ENCODE peak calls at places on chromosomes 2 and 18, in four cellular contexts. One of them, this sample, is unnamed.

GRCh38 chr2:71935291-71935848 is 212.3 kb downstream of the CYP26B1 start:
- DNase-seq in IMR-90: no peak
- DNase-seq in K562: peak; percentile 3
- DNase-seq in GM12878: no peak
- DNase-seq in this sample: peak; percentile 23

GRCh38 chr18:59705145-59705544 is 7.9 kb upstream of the CCBE1 start:
- DNase-seq in IMR-90: peak; percentile 53
- DNase-seq in K562: no peak
- DNase-seq in GM12878: no peak
- DNase-seq in this sample: no peak

GRCh38 chr2:240719676-240720545 is 28.2 kb downstream of the AQP12A start:
- DNase-seq in IMR-90: no peak
- DNase-seq in K562: no peak
- DNase-seq in GM12878: no peak
- DNase-seq in this sample: no peak

GRCh38 chr2:3113769-3114168 is 263.8 kb downstream of the EIPR1 start:
- DNase-seq in IMR-90: no peak
- DNase-seq in K562: no peak
- DNase-seq in GM12878: no peak
- DNase-seq in this sample: no peak

GRCh38 chr18:10010611-10011015 is 96.8 kb downstream of the VAPA start:
- DNase-seq in IMR-90: peak; percentile 92
- DNase-seq in K562: no peak
- DNase-seq in GM12878: no peak
- DNase-seq in this sample: no peak

GRCh38 chr2:223549215-223549614 is 52.9 kb downstream of the SCG2 start:
- DNase-seq in IMR-90: peak; percentile 95
- DNase-seq in K562: no peak
- DNase-seq in GM12878: no peak
- DNase-seq in this sample: no peak

GRCh38 chr18:26091047-26091630 is 726 bp upstream of the SS18 start:
- DNase-seq in IMR-90: no peak
- DNase-seq in K562: peak; percentile 52
- DNase-seq in GM12878: peak; percentile 51
- DNase-seq in this sample: no peak

GRCh38 chr2:102144128-102144527 is 1.6 kb downstream of the IL1R1 start:
- DNase-seq in IMR-90: no peak
- DNase-seq in K562: no peak
- DNase-seq in GM12878: no peak
- DNase-seq in this sample: no peak

GRCh38 chr2:224584768-224585204 is 377 bp downstream of the CUL3 start:
- DNase-seq in IMR-90: no peak
- DNase-seq in K562: peak; percentile 40
- DNase-seq in GM12878: no peak
- DNase-seq in this sample: no peak

DNA sequence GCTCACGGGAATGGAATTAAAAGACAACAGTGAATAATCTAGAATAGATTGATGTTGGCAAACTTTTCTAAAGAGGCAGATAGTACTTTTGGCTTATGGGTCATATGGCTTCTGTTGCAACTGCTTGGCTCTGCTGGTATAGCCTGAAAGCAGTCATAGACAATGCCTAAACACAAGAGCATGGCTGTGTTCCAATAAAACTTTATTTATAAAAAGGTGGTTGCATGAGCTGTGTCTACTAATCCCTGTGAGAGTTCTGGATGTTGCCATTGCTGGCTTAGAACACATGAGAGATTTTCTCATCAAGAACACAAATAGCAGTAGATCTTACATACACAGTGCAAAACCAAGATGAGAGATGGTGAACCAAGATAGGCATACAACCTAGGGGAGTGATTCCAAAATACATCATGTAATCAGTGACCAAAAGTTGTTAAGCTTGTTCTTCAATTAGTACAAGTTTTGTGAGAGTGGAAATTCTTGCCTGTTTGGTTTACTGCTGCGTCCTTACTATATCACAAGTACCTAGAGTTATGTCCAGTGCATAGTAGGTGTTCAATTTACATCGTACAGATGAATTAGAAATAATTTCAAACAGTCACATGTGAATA is 380.0 kb downstream of the METTL4 start:
- DNase-seq in IMR-90: no peak
- DNase-seq in K562: no peak
- DNase-seq in GM12878: no peak
- DNase-seq in this sample: no peak
- TF ChIP-seq CHD1 in IMR-90: no peak
- TF ChIP-seq CHD1 in K562: no peak
- TF ChIP-seq CHD1 in GM12878: no peak
- TF ChIP-seq CHD1 in this sample: no peak

GRCh38 chr2:218395456-218395825 is 4.2 kb upstream of the CTDSP1 start:
- DNase-seq in IMR-90: no peak
- DNase-seq in K562: no peak
- DNase-seq in GM12878: no peak
- DNase-seq in this sample: no peak

GRCh38 chr2:218398437-218399390 is 954 bp upstream of the CTDSP1 start:
- DNase-seq in IMR-90: peak; percentile 45
- DNase-seq in K562: peak; percentile 53
- DNase-seq in GM12878: no peak
- DNase-seq in this sample: no peak

GRCh38 chr2:218395826-218396687 is 3.6 kb upstream of the CTDSP1 start:
- DNase-seq in IMR-90: peak; percentile 97
- DNase-seq in K562: peak; percentile 78
- DNase-seq in GM12878: peak; percentile 84
- DNase-seq in this sample: peak; percentile 96

GRCh38 chr2:218397502-218398436 is 1.9 kb upstream of the CTDSP1 start:
- DNase-seq in IMR-90: peak; percentile 60
- DNase-seq in K562: peak; percentile 67
- DNase-seq in GM12878: peak; percentile 46
- DNase-seq in this sample: no peak

DNA sequence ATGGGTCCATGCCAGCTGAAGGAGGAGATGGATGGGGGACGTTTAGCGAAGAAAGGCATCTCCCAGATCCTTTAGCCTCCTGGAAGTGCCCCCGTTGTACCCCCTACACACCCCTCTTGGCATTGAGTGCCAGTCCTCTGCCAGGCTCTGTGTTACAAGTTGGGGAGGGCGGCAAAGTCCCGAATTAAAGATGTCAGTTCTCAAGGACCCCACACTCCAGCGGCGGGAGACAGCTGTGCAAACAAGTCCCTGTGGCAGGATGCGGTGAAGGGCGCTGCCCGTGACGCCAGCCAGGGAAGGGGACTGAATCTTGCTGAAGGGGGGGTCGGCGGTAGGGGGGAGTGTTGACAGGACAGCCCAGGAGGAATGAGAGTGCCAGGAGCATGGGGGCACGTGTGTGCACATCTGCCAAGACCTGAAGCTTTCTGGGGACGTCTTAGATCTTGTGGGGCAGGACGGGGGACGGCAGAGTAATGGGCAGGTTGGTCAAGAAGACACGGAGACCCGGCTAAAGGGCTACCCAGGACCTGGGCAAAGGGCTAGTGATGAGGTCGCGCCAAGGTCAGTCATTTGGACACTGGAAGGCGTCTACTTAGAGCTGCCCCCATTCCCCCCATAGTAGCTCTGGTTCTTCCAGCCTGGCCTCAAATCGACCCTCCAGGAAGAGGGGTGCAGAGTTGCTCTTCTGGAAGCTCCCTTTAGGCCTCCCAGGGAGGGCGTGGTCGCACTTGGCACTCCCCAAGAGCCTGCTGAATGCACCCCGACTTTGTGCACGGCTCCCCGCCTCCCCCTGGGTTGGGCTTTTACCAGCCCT is 2.8 kb upstream of the CTDSP1 start:
- DNase-seq in IMR-90: peak; percentile 67
- DNase-seq in K562: no peak
- DNase-seq in GM12878: no peak
- DNase-seq in this sample: no peak
- TF ChIP-seq CHD1 in IMR-90: no peak
- TF ChIP-seq CHD1 in K562: no peak
- TF ChIP-seq CHD1 in GM12878: no peak
- TF ChIP-seq CHD1 in this sample: no peak

GRCh38 chr2:96115631-96116423 is 544 bp downstream of the ADRA2B start:
- DNase-seq in IMR-90: no peak
- DNase-seq in K562: no peak
- DNase-seq in GM12878: no peak
- DNase-seq in this sample: no peak

GRCh38 chr2:96114903-96115581 is 1.3 kb downstream of the ADRA2B start:
- DNase-seq in IMR-90: no peak
- DNase-seq in K562: no peak
- DNase-seq in GM12878: no peak
- DNase-seq in this sample: no peak

GRCh38 chr2:96113367-96113677 is 3.0 kb downstream of the ADRA2B start:
- DNase-seq in IMR-90: no peak
- DNase-seq in K562: no peak
- DNase-seq in GM12878: no peak
- DNase-seq in this sample: no peak

GRCh38 chr2:96113951-96114350 is 2.4 kb downstream of the ADRA2B start:
- DNase-seq in IMR-90: no peak
- DNase-seq in K562: no peak
- DNase-seq in GM12878: no peak
- DNase-seq in this sample: no peak

GRCh38 chr2:96114546-96114902 is 1.8 kb downstream of the ADRA2B start:
- DNase-seq in IMR-90: no peak
- DNase-seq in K562: no peak
- DNase-seq in GM12878: no peak
- DNase-seq in this sample: no peak
- TF ChIP-seq CHD1 in IMR-90: no peak
- TF ChIP-seq CHD1 in K562: no peak
- TF ChIP-seq CHD1 in GM12878: no peak
- TF ChIP-seq CHD1 in this sample: no peak

GRCh38 chr2:46389417-46389916 is 89.9 kb upstream of the TMEM247 start:
- DNase-seq in IMR-90: peak; percentile 25
- DNase-seq in K562: no peak
- DNase-seq in GM12878: no peak
- DNase-seq in this sample: no peak

GRCh38 chr2:46387292-46387691 is 90.1 kb downstream of the EPAS1 start:
- DNase-seq in IMR-90: no peak
- DNase-seq in K562: no peak
- DNase-seq in GM12878: no peak
- DNase-seq in this sample: no peak

GRCh38 chr2:46388873-46389272 is 90.5 kb upstream of the TMEM247 start:
- DNase-seq in IMR-90: no peak
- DNase-seq in K562: no peak
- DNase-seq in GM12878: no peak
- DNase-seq in this sample: no peak

GRCh38 chr2:46386763-46387162 is 89.6 kb downstream of the EPAS1 start:
- DNase-seq in IMR-90: no peak
- DNase-seq in K562: no peak
- DNase-seq in GM12878: no peak
- DNase-seq in this sample: no peak

DNA sequence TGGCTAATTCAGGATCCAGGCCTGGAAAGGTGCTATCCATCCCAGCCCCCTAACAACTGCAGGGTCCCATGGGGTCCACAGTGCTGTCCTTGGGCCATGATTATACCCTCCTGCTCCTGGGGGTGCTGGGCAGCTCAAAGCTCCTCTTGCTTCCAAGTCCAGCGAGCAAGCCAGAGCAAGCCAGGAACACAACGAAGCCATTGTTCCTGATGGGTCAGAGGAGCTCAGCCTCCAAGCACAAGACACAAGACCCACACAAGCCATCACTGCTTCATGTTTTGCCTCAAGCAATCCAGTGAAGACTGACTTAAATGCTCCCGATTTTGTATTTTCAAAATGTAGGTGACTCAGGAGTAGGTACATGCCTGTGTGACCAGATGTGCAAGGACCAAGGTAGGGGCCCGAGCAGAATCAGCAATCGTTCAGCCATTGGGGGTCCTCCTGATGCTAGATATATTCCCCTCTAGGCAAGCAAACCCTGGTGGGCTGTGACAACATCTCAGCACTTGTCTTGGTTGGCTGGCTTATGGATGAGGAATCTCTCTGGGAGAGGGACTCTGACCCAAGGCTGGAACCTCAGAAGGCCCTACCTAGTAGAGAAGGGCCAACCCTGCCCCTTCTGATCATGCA is 90.8 kb downstream of the EPAS1 start:
- DNase-seq in IMR-90: no peak
- DNase-seq in K562: no peak
- DNase-seq in GM12878: no peak
- DNase-seq in this sample: no peak
- TF ChIP-seq CHD1 in IMR-90: no peak
- TF ChIP-seq CHD1 in K562: no peak
- TF ChIP-seq CHD1 in GM12878: no peak
- TF ChIP-seq CHD1 in this sample: no peak

GRCh38 chr2:121532347-121532766 is 1.7 kb downstream of the RNU4ATAC start:
- DNase-seq in IMR-90: peak; percentile 89
- DNase-seq in K562: peak; percentile 33
- DNase-seq in GM12878: no peak
- DNase-seq in this sample: no peak

GRCh38 chr2:121530563-121531334 is at the start of gene RNU4ATAC:
- DNase-seq in IMR-90: peak; percentile 99
- DNase-seq in K562: peak; percentile 78
- DNase-seq in GM12878: peak; percentile 99
- DNase-seq in this sample: peak; percentile 87

GRCh38 chr2:121529439-121530209 is 1.1 kb upstream of the RNU4ATAC start:
- DNase-seq in IMR-90: peak; percentile 40
- DNase-seq in K562: peak; percentile 76
- DNase-seq in GM12878: no peak
- DNase-seq in this sample: no peak

GRCh38 chr2:121532894-121533293 is 2.2 kb downstream of the RNU4ATAC start:
- DNase-seq in IMR-90: peak; percentile 10
- DNase-seq in K562: no peak
- DNase-seq in GM12878: no peak
- DNase-seq in this sample: no peak

GRCh38 chr2:121530210-121530562 is 494 bp upstream of the RNU4ATAC start:
- DNase-seq in IMR-90: peak; percentile 70
- DNase-seq in K562: peak; percentile 66
- DNase-seq in GM12878: peak; percentile 52
- DNase-seq in this sample: peak; percentile 88
- TF ChIP-seq CHD1 in IMR-90: no peak
- TF ChIP-seq CHD1 in K562: no peak
- TF ChIP-seq CHD1 in GM12878: no peak
- TF ChIP-seq CHD1 in this sample: no peak

GRCh38 chr18:5061785-5062184 is 135.3 kb downstream of the AKAIN1 start:
- DNase-seq in IMR-90: no peak
- DNase-seq in K562: no peak
- DNase-seq in GM12878: no peak
- DNase-seq in this sample: no peak

GRCh38 chr18:5060543-5060942 is 136.5 kb downstream of the AKAIN1 start:
- DNase-seq in IMR-90: no peak
- DNase-seq in K562: no peak
- DNase-seq in GM12878: no peak
- DNase-seq in this sample: no peak

GRCh38 chr18:5057348-5058012 is 139.6 kb downstream of the AKAIN1 start:
- DNase-seq in IMR-90: peak; percentile 31
- DNase-seq in K562: peak; percentile 75
- DNase-seq in GM12878: peak; percentile 32
- DNase-seq in this sample: peak; percentile 46

GRCh38 chr18:5059540-5060032 is 137.5 kb downstream of the AKAIN1 start:
- DNase-seq in IMR-90: no peak
- DNase-seq in K562: no peak
- DNase-seq in GM12878: no peak
- DNase-seq in this sample: no peak

GRCh38 chr18:5058768-5059539 is 138.1 kb downstream of the AKAIN1 start:
- DNase-seq in IMR-90: no peak
- DNase-seq in K562: no peak
- DNase-seq in GM12878: peak; percentile 26
- DNase-seq in this sample: no peak
- TF ChIP-seq CHD1 in IMR-90: no peak
- TF ChIP-seq CHD1 in K562: no peak
- TF ChIP-seq CHD1 in GM12878: no peak
- TF ChIP-seq CHD1 in this sample: no peak

This sample was measured in H1.